ENCODE peak calls at places on chromosomes 4 and X, in five cellular contexts. D is stomach; Q is neuronal stem cell; R is effector memory CD4-positive, alpha-beta T cell; H is breast epithelium. N is an unnamed sample. For H3K4me1, the result is how much of the 10 kb centered on the place peaks cover.

GRCh38 chr4:24657768-24658617 is 73.6 kb upstream of the DHX15 start:
- DNase-seq in R (no peak), Q (no peak), H (peak), D (peak), N (no peak)

GRCh38 chr4:6781561-6781960 is 966 bp upstream of the KIAA0232 start:
- DNase-seq in D (no peak), H (no peak), R (no peak), Q (no peak), N (no peak)

GRCh38 chr4:163701915-163702314 is 207.4 kb downstream of the TMA16 start:
- DNase-seq in H (no peak), R (no peak), Q (no peak), D (no peak), N (no peak)

GRCh38 chr4:124953059-124953850 is 240.7 kb upstream of the ANKRD50 start:
- DNase-seq in Q (no peak), H (no peak), D (no peak), R (no peak), N (no peak)

GRCh38 chrX:65707153-65707552 is 39.7 kb downstream of the MSN start:
- DNase-seq in R (no peak), H (no peak), D (no peak), Q (no peak), N (no peak)

GRCh38 chrX:39440734-39441305 is 639.6 kb downstream of the MID1IP1 start:
- DNase-seq in Q (no peak), H (no peak), D (no peak), R (no peak), N (no peak)

GRCh38 chr4:108029731-108030130 is 40.0 kb downstream of the HADH start:
- DNase-seq in R (no peak), D (no peak), Q (no peak), H (no peak), N (no peak)

GRCh38 chrX:46447384-46447783 is 97.8 kb downstream of the ZNF674 start:
- DNase-seq in D (no peak), H (no peak), Q (no peak), R (no peak), N (no peak)

GRCh38 chr4:101279377-101279871 is 67.9 kb downstream of the PPP3CA start:
- DNase-seq in Q (no peak), D (no peak), R (no peak), H (no peak), N (no peak)

GRCh38 chrX:37879692-37880091 is 32.3 kb upstream of the DYNLT3 start:
- DNase-seq in Q (no peak), H (no peak), R (no peak), D (no peak), N (no peak)

GRCh38 chr4:52822583-52823477 is 39.3 kb upstream of the RASL11B start:
- DNase-seq in D (no peak), R (no peak), Q (no peak), H (no peak), N (no peak)

GRCh38 chr4:2937146-2937857 is 25.9 kb downstream of the NOP14 start:
- DNase-seq in R (no peak), D (peak), Q (no peak), H (peak), N (peak)

GRCh38 chrX:136215559-136215958 is 35.6 kb downstream of the MAP7D3 start:
- DNase-seq in D (no peak), R (no peak), H (no peak), Q (no peak), N (no peak)

GRCh38 chrX:43679058-43679457 is 23.0 kb downstream of the MAOA start:
- DNase-seq in Q (no peak), H (no peak), D (no peak), R (no peak), N (no peak)

GRCh38 chr4:48596336-48596735 is 106.3 kb downstream of the ZAR1 start:
- DNase-seq in R (no peak), D (no peak), Q (no peak), H (no peak), N (no peak)

GRCh38 chrX:80578518-80579105 is 158.4 kb downstream of the TENT5D start:
- DNase-seq in H (no peak), R (no peak), Q (no peak), D (no peak), N (peak)

GRCh38 chr4:145815626-145816025 is 123.0 kb downstream of the ZNF827 start:
- DNase-seq in D (no peak), R (no peak), H (no peak), Q (no peak), N (no peak)

GRCh38 chrX:16931371-16931770 is 15.1 kb upstream of the REPS2 start:
- DNase-seq in H (no peak), D (no peak), Q (no peak), R (no peak), N (no peak)

GRCh38 chr4:83267121-83267834 is 17.3 kb downstream of the COQ2 start:
- DNase-seq in Q (no peak), H (no peak), R (no peak), D (no peak), N (no peak)

GRCh38 chr4:156596026-156596425 is 375.6 kb downstream of the PDGFC start:
- DNase-seq in Q (no peak), D (no peak), H (no peak), R (no peak), N (no peak)

GRCh38 chr4:88465653-88466192 is 8.8 kb downstream of the HERC5 start:
- DNase-seq in Q (no peak), D (no peak), H (no peak), R (no peak), N (no peak)

GRCh38 chrX:37871626-37872302 is 24.4 kb upstream of the DYNLT3 start:
- DNase-seq in Q (no peak), D (peak), R (no peak), H (no peak), N (peak)

GRCh38 chrX:11480626-11481025 is 185.1 kb downstream of the ARHGAP6 start:
- DNase-seq in R (no peak), Q (no peak), D (no peak), H (no peak), N (no peak)

GRCh38 chr4:156898373-156899117 is 73.1 kb downstream of the PDGFC start:
- DNase-seq in H (no peak), Q (no peak), R (no peak), D (no peak), N (no peak)

GRCh38 chr4:186714006-186714675 is 9.5 kb downstream of the FAT1 start:
- DNase-seq in D (no peak), H (no peak), Q (no peak), R (no peak), N (no peak)
- H3K4me1 ChIP-seq in D (under half), H (under half), Q (under half), R (under half), N (half or more)

GRCh38 chr4:80608285-80608980 is 272.9 kb downstream of the CFAP299 start:
- DNase-seq in R (no peak), D (no peak), Q (no peak), H (no peak), N (no peak)
- H3K4me1 ChIP-seq in R (under half), D (under half), Q (under half), H (under half), N (under half)

GRCh38 chrX:129779747-129780146 is at the start of gene SASH3:
- DNase-seq in D (peak), H (no peak), R (peak), Q (no peak), N (no peak)
- H3K4me1 ChIP-seq in D (under half), H (under half), R (half or more), Q (under half), N (under half)

DNA sequence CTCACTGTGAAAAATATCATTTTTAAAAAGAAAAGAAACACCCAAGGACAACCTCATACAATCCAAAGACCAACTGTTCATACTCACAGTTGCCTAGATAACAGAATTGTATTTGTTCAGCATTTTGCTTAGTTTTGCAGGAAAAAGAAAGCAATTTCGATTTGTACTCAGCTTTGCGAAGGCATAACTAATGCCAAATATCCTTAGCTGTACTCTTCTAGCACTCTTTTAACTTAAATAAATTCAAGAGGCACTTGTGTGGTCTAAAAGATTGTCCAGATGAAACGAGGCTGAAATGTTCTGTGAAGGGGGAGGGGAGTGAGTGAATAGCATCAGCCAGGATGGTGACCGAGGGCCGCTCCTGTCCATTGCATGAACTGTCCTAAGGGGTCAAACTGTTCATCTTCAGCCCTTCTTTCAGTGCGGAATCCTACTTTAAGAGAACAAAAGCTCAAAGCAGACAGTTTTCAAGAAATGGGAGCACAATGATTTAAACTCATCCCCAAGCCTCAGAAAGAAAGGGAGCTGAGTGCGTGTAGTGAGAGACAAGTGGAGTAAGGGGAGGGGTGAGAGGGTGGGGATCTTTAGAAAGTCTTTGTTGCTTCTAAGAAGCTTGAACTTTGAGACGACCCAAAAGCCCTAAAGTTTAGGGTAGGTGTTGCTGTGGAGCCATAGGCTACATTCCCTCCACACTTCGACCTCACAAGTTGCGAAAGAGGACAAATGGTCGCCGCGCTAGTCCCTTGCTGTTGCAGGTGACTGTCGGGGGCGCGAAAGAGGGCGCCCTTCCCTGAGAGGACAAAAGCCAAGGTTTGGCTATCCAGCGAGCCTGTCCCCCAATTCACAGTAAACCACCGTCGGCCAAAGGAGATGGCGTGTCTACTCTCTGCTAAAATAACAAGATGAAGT is 4.0 kb upstream of the NEUROG2 start:
- DNase-seq in R (no peak), H (no peak), D (no peak), Q (peak), N (no peak)
- H3K4me1 ChIP-seq in R (under half), H (under half), D (half or more), Q (under half), N (under half)

DNA sequence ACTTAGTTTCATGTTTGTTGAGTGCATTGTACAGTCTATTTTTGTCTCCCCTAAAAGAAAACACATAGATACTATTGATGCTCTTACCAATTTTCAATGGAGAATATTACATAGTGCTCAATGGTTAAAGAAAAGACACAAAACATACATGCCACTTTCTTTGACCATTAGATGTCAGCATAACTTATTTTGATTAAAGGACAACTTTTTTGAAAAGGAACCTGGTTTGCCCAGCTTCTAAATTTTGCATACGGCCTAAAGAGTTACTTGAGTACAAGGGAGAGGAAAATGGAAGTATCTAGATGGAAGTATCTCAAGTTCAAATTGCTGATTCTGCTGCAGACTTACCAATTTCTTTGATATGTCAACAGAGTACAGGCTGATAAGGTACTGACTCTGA is 68.5 kb downstream of the METTL14 start:
- DNase-seq in R (no peak), H (no peak), Q (no peak), D (no peak), N (no peak)
- H3K4me1 ChIP-seq in R (under half), H (under half), Q (under half), D (half or more), N (under half)

GRCh38 chr4:86965019-86965976 is 30.5 kb downstream of the AFF1 start:
- DNase-seq in R (no peak), H (no peak), D (no peak), Q (no peak), N (no peak)

GRCh38 chr4:86967061-86967460 is 32.2 kb downstream of the AFF1 start:
- DNase-seq in Q (no peak), H (no peak), R (no peak), D (no peak), N (no peak)

GRCh38 chr4:86968477-86969015 is 33.7 kb downstream of the AFF1 start:
- DNase-seq in H (no peak), Q (no peak), D (no peak), R (no peak), N (no peak)

GRCh38 chr4:86970447-86971354 is 35.9 kb downstream of the AFF1 start:
- DNase-seq in D (no peak), R (no peak), Q (no peak), H (no peak), N (no peak)

GRCh38 chr4:86967798-86968197 is 33.0 kb downstream of the AFF1 start:
- DNase-seq in Q (no peak), H (no peak), R (no peak), D (no peak), N (no peak)
- H3K4me1 ChIP-seq in Q (under half), H (under half), R (under half), D (half or more), N (under half)